ENCODE peak calls at places on chromosomes 3 and 15, in ten cellular contexts. One of them, this sample, is unnamed.

GRCh38 chr3:71103430-71103881 is 480.1 kb downstream of the FOXP1 start:
- DNase-seq in GM13977: no peak
- DNase-seq in right atrium auricular region: no peak
- DNase-seq in neural crest cell: no peak
- DNase-seq in K562: no peak
- DNase-seq in epithelial cell of proximal tubule: no peak
- DNase-seq in astrocyte: peak
- DNase-seq in A549: no peak
- DNase-seq in GM20000: no peak
- DNase-seq in OCI-LY7: no peak
- DNase-seq in this sample: peak

GRCh38 chr3:180306691-180307090 is 270.0 kb upstream of the PEX5L start:
- DNase-seq in neural crest cell: no peak
- DNase-seq in A549: no peak
- DNase-seq in epithelial cell of proximal tubule: peak
- DNase-seq in right atrium auricular region: no peak
- DNase-seq in OCI-LY7: no peak
- DNase-seq in K562: no peak
- DNase-seq in GM20000: no peak
- DNase-seq in GM13977: no peak
- DNase-seq in astrocyte: peak
- DNase-seq in this sample: peak

GRCh38 chr3:133376805-133377204 is 23.1 kb upstream of the BFSP2 start:
- DNase-seq in OCI-LY7: no peak
- DNase-seq in GM20000: no peak
- DNase-seq in GM13977: no peak
- DNase-seq in K562: no peak
- DNase-seq in astrocyte: no peak
- DNase-seq in epithelial cell of proximal tubule: no peak
- DNase-seq in right atrium auricular region: no peak
- DNase-seq in A549: no peak
- DNase-seq in neural crest cell: no peak
- DNase-seq in this sample: no peak

GRCh38 chr15:78298983-78299301 is 467 bp downstream of the SKIC8 start:
- DNase-seq in neural crest cell: no peak
- DNase-seq in GM13977: no peak
- DNase-seq in GM20000: no peak
- DNase-seq in A549: peak
- DNase-seq in astrocyte: peak
- DNase-seq in epithelial cell of proximal tubule: no peak
- DNase-seq in OCI-LY7: peak
- DNase-seq in right atrium auricular region: no peak
- DNase-seq in K562: no peak
- DNase-seq in this sample: no peak

GRCh38 chr3:122942937-122943827 is 84.4 kb downstream of the SEMA5B start:
- DNase-seq in K562: peak
- DNase-seq in epithelial cell of proximal tubule: no peak
- DNase-seq in OCI-LY7: peak
- DNase-seq in neural crest cell: peak
- DNase-seq in GM20000: peak
- DNase-seq in A549: peak
- DNase-seq in right atrium auricular region: no peak
- DNase-seq in astrocyte: peak
- DNase-seq in GM13977: peak
- DNase-seq in this sample: peak

GRCh38 chr3:66527253-66527652 is 26.4 kb upstream of the LRIG1 start:
- DNase-seq in K562: no peak
- DNase-seq in neural crest cell: no peak
- DNase-seq in right atrium auricular region: no peak
- DNase-seq in astrocyte: no peak
- DNase-seq in OCI-LY7: no peak
- DNase-seq in A549: no peak
- DNase-seq in GM20000: no peak
- DNase-seq in GM13977: no peak
- DNase-seq in epithelial cell of proximal tubule: no peak
- DNase-seq in this sample: peak

GRCh38 chr15:71242292-71242691 is 127.0 kb downstream of the THSD4 start:
- DNase-seq in GM20000: no peak
- DNase-seq in epithelial cell of proximal tubule: no peak
- DNase-seq in GM13977: no peak
- DNase-seq in K562: no peak
- DNase-seq in astrocyte: no peak
- DNase-seq in right atrium auricular region: no peak
- DNase-seq in A549: no peak
- DNase-seq in OCI-LY7: no peak
- DNase-seq in neural crest cell: no peak
- DNase-seq in this sample: no peak

GRCh38 chr3:112776000-112776399 is 70.7 kb downstream of the CD200R1L start:
- DNase-seq in astrocyte: peak
- DNase-seq in GM13977: no peak
- DNase-seq in GM20000: no peak
- DNase-seq in A549: no peak
- DNase-seq in OCI-LY7: no peak
- DNase-seq in K562: no peak
- DNase-seq in epithelial cell of proximal tubule: peak
- DNase-seq in neural crest cell: no peak
- DNase-seq in right atrium auricular region: no peak
- DNase-seq in this sample: peak

GRCh38 chr3:69499899-69500316 is 114.0 kb upstream of the FRMD4B start:
- DNase-seq in A549: no peak
- DNase-seq in GM13977: no peak
- DNase-seq in K562: no peak
- DNase-seq in OCI-LY7: no peak
- DNase-seq in right atrium auricular region: peak
- DNase-seq in GM20000: no peak
- DNase-seq in neural crest cell: no peak
- DNase-seq in epithelial cell of proximal tubule: no peak
- DNase-seq in astrocyte: no peak
- DNase-seq in this sample: no peak

GRCh38 chr15:101307897-101308603 is 13.0 kb upstream of the SNRPA1 start:
- DNase-seq in GM20000: no peak
- DNase-seq in epithelial cell of proximal tubule: no peak
- DNase-seq in K562: no peak
- DNase-seq in GM13977: no peak
- DNase-seq in neural crest cell: no peak
- DNase-seq in A549: no peak
- DNase-seq in right atrium auricular region: no peak
- DNase-seq in OCI-LY7: no peak
- DNase-seq in astrocyte: no peak
- DNase-seq in this sample: no peak

GRCh38 chr15:55907797-55908196 is 85.6 kb downstream of the NEDD4 start:
- DNase-seq in OCI-LY7: no peak
- DNase-seq in A549: peak
- DNase-seq in GM20000: no peak
- DNase-seq in GM13977: no peak
- DNase-seq in neural crest cell: no peak
- DNase-seq in K562: no peak
- DNase-seq in epithelial cell of proximal tubule: peak
- DNase-seq in right atrium auricular region: no peak
- DNase-seq in astrocyte: peak
- DNase-seq in this sample: peak

GRCh38 chr3:60743631-60744164 is 507.6 kb downstream of the FHIT start:
- DNase-seq in K562: no peak
- DNase-seq in astrocyte: no peak
- DNase-seq in GM20000: no peak
- DNase-seq in epithelial cell of proximal tubule: no peak
- DNase-seq in OCI-LY7: no peak
- DNase-seq in GM13977: no peak
- DNase-seq in right atrium auricular region: no peak
- DNase-seq in A549: no peak
- DNase-seq in neural crest cell: peak
- DNase-seq in this sample: no peak

GRCh38 chr15:77834276-77834990 is 201.7 kb upstream of the LINGO1 start:
- DNase-seq in epithelial cell of proximal tubule: no peak
- DNase-seq in neural crest cell: no peak
- DNase-seq in A549: no peak
- DNase-seq in GM20000: no peak
- DNase-seq in right atrium auricular region: no peak
- DNase-seq in astrocyte: no peak
- DNase-seq in K562: no peak
- DNase-seq in GM13977: no peak
- DNase-seq in OCI-LY7: no peak
- DNase-seq in this sample: no peak

GRCh38 chr15:31298707-31299172 is 27.9 kb upstream of the KLF13 start:
- DNase-seq in astrocyte: no peak
- DNase-seq in A549: no peak
- DNase-seq in right atrium auricular region: peak
- DNase-seq in K562: peak
- DNase-seq in neural crest cell: no peak
- DNase-seq in GM20000: no peak
- DNase-seq in OCI-LY7: no peak
- DNase-seq in GM13977: no peak
- DNase-seq in epithelial cell of proximal tubule: no peak
- DNase-seq in this sample: no peak

GRCh38 chr3:127406309-127407025 is 118.6 kb upstream of the PRR20G start:
- DNase-seq in A549: peak
- DNase-seq in neural crest cell: no peak
- DNase-seq in GM13977: no peak
- DNase-seq in astrocyte: no peak
- DNase-seq in K562: peak
- DNase-seq in GM20000: peak
- DNase-seq in right atrium auricular region: no peak
- DNase-seq in OCI-LY7: peak
- DNase-seq in epithelial cell of proximal tubule: no peak
- DNase-seq in this sample: peak

GRCh38 chr15:45795487-45796069 is 160.7 kb downstream of the SQOR start:
- DNase-seq in epithelial cell of proximal tubule: peak
- DNase-seq in astrocyte: no peak
- DNase-seq in OCI-LY7: peak
- DNase-seq in GM20000: peak
- DNase-seq in GM13977: peak
- DNase-seq in right atrium auricular region: no peak
- DNase-seq in neural crest cell: peak
- DNase-seq in A549: no peak
- DNase-seq in K562: no peak
- DNase-seq in this sample: peak
- TF ChIP-seq CTCF in epithelial cell of proximal tubule: peak
- TF ChIP-seq CTCF in astrocyte: peak
- TF ChIP-seq CTCF in OCI-LY7: peak
- TF ChIP-seq CTCF in GM20000: no peak
- TF ChIP-seq CTCF in GM13977: peak
- TF ChIP-seq CTCF in right atrium auricular region: peak
- TF ChIP-seq CTCF in neural crest cell: peak
- TF ChIP-seq CTCF in A549: peak
- TF ChIP-seq CTCF in K562: peak
- TF ChIP-seq CTCF in this sample: peak

DNA sequence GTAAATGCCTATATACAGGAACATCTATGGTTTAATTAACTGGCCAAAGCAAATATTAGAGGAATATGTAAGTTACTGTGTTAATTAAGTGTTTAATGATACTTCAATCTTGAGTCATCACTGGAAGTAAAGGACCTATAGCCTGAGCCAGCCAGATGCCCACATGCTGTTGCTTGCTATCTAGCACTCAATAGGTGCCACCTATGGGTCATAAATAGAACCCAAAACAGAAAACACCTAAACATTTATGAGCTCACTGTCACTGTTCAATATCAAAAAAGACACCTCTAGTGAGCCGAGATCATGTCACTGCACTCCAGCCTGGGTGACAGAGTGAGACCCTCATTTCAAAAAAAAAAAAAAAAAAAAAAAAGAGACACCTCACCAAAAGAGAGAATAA is 48.4 kb upstream of the IP6K2 start:
- DNase-seq in neural crest cell: no peak
- DNase-seq in GM20000: no peak
- DNase-seq in K562: no peak
- DNase-seq in epithelial cell of proximal tubule: no peak
- DNase-seq in OCI-LY7: peak
- DNase-seq in GM13977: no peak
- DNase-seq in astrocyte: no peak
- DNase-seq in A549: peak
- DNase-seq in right atrium auricular region: no peak
- DNase-seq in this sample: peak
- TF ChIP-seq CTCF in neural crest cell: peak
- TF ChIP-seq CTCF in GM20000: no peak
- TF ChIP-seq CTCF in K562: peak
- TF ChIP-seq CTCF in epithelial cell of proximal tubule: peak
- TF ChIP-seq CTCF in OCI-LY7: peak
- TF ChIP-seq CTCF in GM13977: no peak
- TF ChIP-seq CTCF in astrocyte: no peak
- TF ChIP-seq CTCF in A549: peak
- TF ChIP-seq CTCF in right atrium auricular region: no peak
- TF ChIP-seq CTCF in this sample: peak

GRCh38 chr3:192916455-192917257 is 1.0 kb downstream of the MB21D2 start:
- DNase-seq in OCI-LY7: no peak
- DNase-seq in GM13977: peak
- DNase-seq in neural crest cell: peak
- DNase-seq in astrocyte: peak
- DNase-seq in A549: peak
- DNase-seq in right atrium auricular region: peak
- DNase-seq in K562: no peak
- DNase-seq in epithelial cell of proximal tubule: no peak
- DNase-seq in GM20000: no peak
- DNase-seq in this sample: peak
- TF ChIP-seq CTCF in OCI-LY7: no peak
- TF ChIP-seq CTCF in GM13977: peak
- TF ChIP-seq CTCF in neural crest cell: peak
- TF ChIP-seq CTCF in astrocyte: no peak
- TF ChIP-seq CTCF in A549: no peak
- TF ChIP-seq CTCF in right atrium auricular region: no peak
- TF ChIP-seq CTCF in K562: no peak
- TF ChIP-seq CTCF in epithelial cell of proximal tubule: no peak
- TF ChIP-seq CTCF in GM20000: no peak
- TF ChIP-seq CTCF in this sample: no peak

GRCh38 chr3:17030438-17030837 is 145.7 kb downstream of the PLCL2 start:
- DNase-seq in K562: no peak
- DNase-seq in right atrium auricular region: no peak
- DNase-seq in astrocyte: no peak
- DNase-seq in epithelial cell of proximal tubule: no peak
- DNase-seq in A549: no peak
- DNase-seq in GM20000: no peak
- DNase-seq in OCI-LY7: peak
- DNase-seq in GM13977: no peak
- DNase-seq in neural crest cell: no peak
- DNase-seq in this sample: no peak

GRCh38 chr3:17030956-17031652 is 146.3 kb downstream of the PLCL2 start:
- DNase-seq in right atrium auricular region: no peak
- DNase-seq in epithelial cell of proximal tubule: no peak
- DNase-seq in OCI-LY7: peak
- DNase-seq in K562: no peak
- DNase-seq in astrocyte: no peak
- DNase-seq in A549: no peak
- DNase-seq in GM13977: no peak
- DNase-seq in GM20000: no peak
- DNase-seq in neural crest cell: no peak
- DNase-seq in this sample: no peak

GRCh38 chr3:17035033-17035432 is 150.3 kb downstream of the PLCL2 start:
- DNase-seq in A549: no peak
- DNase-seq in GM13977: no peak
- DNase-seq in GM20000: no peak
- DNase-seq in OCI-LY7: no peak
- DNase-seq in epithelial cell of proximal tubule: no peak
- DNase-seq in neural crest cell: no peak
- DNase-seq in astrocyte: no peak
- DNase-seq in right atrium auricular region: no peak
- DNase-seq in K562: no peak
- DNase-seq in this sample: no peak

GRCh38 chr3:17033516-17034168 is 148.9 kb downstream of the PLCL2 start:
- DNase-seq in right atrium auricular region: no peak
- DNase-seq in A549: no peak
- DNase-seq in GM20000: no peak
- DNase-seq in astrocyte: peak
- DNase-seq in epithelial cell of proximal tubule: no peak
- DNase-seq in K562: no peak
- DNase-seq in OCI-LY7: no peak
- DNase-seq in GM13977: no peak
- DNase-seq in neural crest cell: no peak
- DNase-seq in this sample: peak

GRCh38 chr3:17032407-17033034 is 147.8 kb downstream of the PLCL2 start:
- DNase-seq in epithelial cell of proximal tubule: peak
- DNase-seq in right atrium auricular region: no peak
- DNase-seq in OCI-LY7: peak
- DNase-seq in A549: peak
- DNase-seq in K562: peak
- DNase-seq in GM13977: no peak
- DNase-seq in GM20000: no peak
- DNase-seq in neural crest cell: no peak
- DNase-seq in astrocyte: peak
- DNase-seq in this sample: peak
- TF ChIP-seq CTCF in epithelial cell of proximal tubule: peak
- TF ChIP-seq CTCF in right atrium auricular region: peak
- TF ChIP-seq CTCF in OCI-LY7: peak
- TF ChIP-seq CTCF in A549: peak
- TF ChIP-seq CTCF in K562: peak
- TF ChIP-seq CTCF in GM13977: peak
- TF ChIP-seq CTCF in GM20000: peak
- TF ChIP-seq CTCF in neural crest cell: peak
- TF ChIP-seq CTCF in astrocyte: peak
- TF ChIP-seq CTCF in this sample: peak

This sample was measured in MCF 10A.